ENCODE peak calls at places on chromosomes 12 and 14, in five cellular contexts. G is psoas muscle, A is stomach, V is lung, Z is left ventricle myocardium inferior. B is an unnamed sample.

GRCh38 chr14:64464695-64465094 is 604 bp upstream of the AKAP5 start:
- DNase-seq in A (no peak), G (no peak), V (no peak), Z (no peak), B (no peak)

GRCh38 chr12:52903855-52904508 is 894 bp downstream of the KRT8 start:
- DNase-seq in A (peak; percentile 78), Z (peak; percentile 31), V (peak; percentile 46), G (peak; percentile 30), B (no peak)

GRCh38 chr14:74720526-74720925 is 7.6 kb downstream of the FCF1 start:
- DNase-seq in V (no peak), G (no peak), Z (no peak), A (no peak), B (peak; percentile 33)

GRCh38 chr12:46343122-46343852 is 29.3 kb downstream of the SLC38A2 start:
- DNase-seq in G (no peak), A (peak; percentile 27), V (no peak), Z (no peak), B (no peak)

GRCh38 chr12:793037-793436 is 40.7 kb downstream of the WNK1 start:
- DNase-seq in A (no peak), V (no peak), Z (no peak), G (no peak), B (no peak)

GRCh38 chr12:86741531-86741930 is 485.3 kb upstream of the MGAT4C start:
- DNase-seq in Z (no peak), A (no peak), G (no peak), V (no peak), B (no peak)

GRCh38 chr14:102280376-102280962 is 24.5 kb downstream of the MOK start:
- DNase-seq in V (no peak), Z (no peak), A (no peak), G (no peak), B (peak; percentile 97)

GRCh38 chr12:76445469-76445868 is 97.3 kb upstream of the BBS10 start:
- DNase-seq in Z (no peak), G (no peak), V (no peak), A (no peak), B (peak; percentile 40)

GRCh38 chr12:50517456-50518048 is 12.8 kb downstream of the DIP2B start:
- DNase-seq in Z (no peak), G (no peak), V (no peak), A (no peak), B (peak; percentile 57)

GRCh38 chr12:59808317-59808910 is 212.6 kb downstream of the SLC16A7 start:
- DNase-seq in G (no peak), V (no peak), A (no peak), Z (no peak), B (peak; percentile 63)

GRCh38 chr12:118979763-118980406 is 1.5 kb upstream of the SRRM4 start:
- DNase-seq in G (no peak), A (peak; percentile 46), V (peak; percentile 46), Z (no peak), B (peak; percentile 35)

GRCh38 chr12:95623554-95624170 is 72.4 kb upstream of the USP44 start:
- DNase-seq in A (peak; percentile 79), G (peak; percentile 42), V (peak; percentile 78), Z (peak; percentile 66), B (peak; percentile 93)

GRCh38 chr12:56220611-56221232 is 1.0 kb downstream of the RNF41 start:
- DNase-seq in V (no peak), G (no peak), Z (no peak), A (no peak), B (peak; percentile 74)

GRCh38 chr12:69065804-69066203 is 132.8 kb upstream of the CPM start:
- DNase-seq in A (no peak), G (no peak), V (no peak), Z (no peak), B (no peak)

GRCh38 chr12:27710592-27711311 is at the start of gene MRPS35:
- DNase-seq in Z (peak; percentile 94), G (peak; percentile 93), V (peak; percentile 92), A (peak; percentile 92), B (peak; percentile 93)

GRCh38 chr12:34218193-34219045 is 196.1 kb downstream of the ALG10 start:
- DNase-seq in Z (peak; percentile 44), A (peak; percentile 67), G (peak; percentile 38), V (peak; percentile 57), B (peak; percentile 65)
- H3K4me3 ChIP-seq in Z (peak overlapping the region; percentile 72), A (peak overlapping the region; percentile 37), G (peak overlapping the region; percentile 58), V (peak overlapping the region; percentile 53), B (peak overlapping the region; percentile 46)

GRCh38 chr14:54554401-54554800 is 12.5 kb upstream of the SAMD4A start:
- DNase-seq in A (no peak), G (no peak), V (no peak), Z (no peak), B (no peak)

GRCh38 chr14:54547583-54547982 is 19.3 kb upstream of the SAMD4A start:
- DNase-seq in A (no peak), Z (no peak), G (no peak), V (no peak), B (no peak)

GRCh38 chr14:54548491-54548890 is 18.4 kb upstream of the SAMD4A start:
- DNase-seq in Z (no peak), G (no peak), A (no peak), V (no peak), B (no peak)

GRCh38 chr14:54549862-54550261 is 17.1 kb upstream of the SAMD4A start:
- DNase-seq in Z (no peak), G (no peak), A (no peak), V (no peak), B (peak; percentile 21)

GRCh38 chr14:54550514-54550913 is 16.4 kb upstream of the SAMD4A start:
- DNase-seq in A (no peak), V (no peak), Z (no peak), G (no peak), B (no peak)
- TF ChIP-seq CTCF in A (no peak), V (no peak), Z (no peak), G (no peak), B (no peak)

GRCh38 chr14:103607039-103607668 is 21.9 kb upstream of the KLC1 start:
- DNase-seq in A (peak; percentile 52), V (peak; percentile 62), Z (peak; percentile 80), G (peak; percentile 72), B (peak; percentile 85)
- H3K4me3 ChIP-seq in A (no peak overlapping the region), V (no peak overlapping the region), Z (peak overlapping the region; percentile 53), G (peak overlapping the region; percentile 56), B (peak overlapping the region; percentile 9)

DNA sequence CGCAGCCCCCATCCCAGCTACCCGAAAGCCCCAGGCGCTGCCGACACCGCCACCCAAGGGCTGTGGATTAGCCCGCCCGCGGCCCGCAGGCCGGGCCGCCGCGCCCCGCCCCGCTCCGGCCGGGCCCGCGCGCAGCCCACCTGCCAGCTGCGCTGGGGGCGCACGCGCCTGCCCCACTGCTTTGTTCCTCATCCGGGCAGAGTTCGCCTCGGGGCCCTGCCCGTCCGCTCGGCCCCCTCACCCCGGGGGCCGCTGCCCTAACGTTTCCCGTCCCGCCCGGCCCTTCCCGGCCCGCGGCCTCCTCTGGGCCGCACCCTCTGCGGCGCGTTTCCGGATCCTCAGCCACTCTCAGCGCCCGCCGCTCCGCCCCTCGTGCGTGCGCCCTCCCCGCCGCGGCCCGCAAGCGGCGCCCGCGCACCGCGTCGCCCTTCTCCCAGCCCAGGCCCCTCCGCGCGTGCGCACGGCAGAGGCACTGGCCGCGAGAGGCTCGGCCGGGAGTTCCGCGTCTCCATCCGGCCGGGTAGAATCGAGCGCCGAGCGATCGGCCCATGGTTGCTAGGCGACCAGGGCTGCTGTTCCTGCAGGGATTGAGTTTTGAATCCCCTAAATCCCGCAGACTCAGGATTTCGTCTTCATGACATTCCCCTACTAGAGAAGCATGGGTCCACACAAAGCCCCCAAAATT is at the start of gene PRDM4:
- DNase-seq in Z (peak; percentile 93), V (peak; percentile 92), A (peak; percentile 95), G (peak; percentile 96), B (peak; percentile 92)
- TF ChIP-seq CTCF in Z (peak; percentile 49), V (peak; percentile 23), A (no peak), G (peak; percentile 36), B (no peak)

GRCh38 chr12:16349132-16349463 is 1.7 kb downstream of the MGST1 start:
- DNase-seq in Z (peak; percentile 66), A (peak; percentile 73), V (peak; percentile 68), G (peak; percentile 73), B (peak; percentile 98)
- H3K4me3 ChIP-seq in Z (peak overlapping the region; percentile 63), A (peak overlapping the region; percentile 43), V (no peak overlapping the region), G (peak overlapping the region; percentile 55), B (peak overlapping the region; percentile 80)

GRCh38 chr12:8047842-8048241 is 15.3 kb downstream of the FOXJ2 start:
- DNase-seq in V (no peak), A (no peak), Z (no peak), G (no peak), B (no peak)

GRCh38 chr12:8050600-8051250 is 15.4 kb downstream of the C3AR1 start:
- DNase-seq in V (no peak), A (no peak), Z (no peak), G (no peak), B (no peak)

GRCh38 chr12:8048906-8049305 is 16.4 kb downstream of the FOXJ2 start:
- DNase-seq in Z (no peak), A (no peak), V (no peak), G (no peak), B (no peak)

DNA sequence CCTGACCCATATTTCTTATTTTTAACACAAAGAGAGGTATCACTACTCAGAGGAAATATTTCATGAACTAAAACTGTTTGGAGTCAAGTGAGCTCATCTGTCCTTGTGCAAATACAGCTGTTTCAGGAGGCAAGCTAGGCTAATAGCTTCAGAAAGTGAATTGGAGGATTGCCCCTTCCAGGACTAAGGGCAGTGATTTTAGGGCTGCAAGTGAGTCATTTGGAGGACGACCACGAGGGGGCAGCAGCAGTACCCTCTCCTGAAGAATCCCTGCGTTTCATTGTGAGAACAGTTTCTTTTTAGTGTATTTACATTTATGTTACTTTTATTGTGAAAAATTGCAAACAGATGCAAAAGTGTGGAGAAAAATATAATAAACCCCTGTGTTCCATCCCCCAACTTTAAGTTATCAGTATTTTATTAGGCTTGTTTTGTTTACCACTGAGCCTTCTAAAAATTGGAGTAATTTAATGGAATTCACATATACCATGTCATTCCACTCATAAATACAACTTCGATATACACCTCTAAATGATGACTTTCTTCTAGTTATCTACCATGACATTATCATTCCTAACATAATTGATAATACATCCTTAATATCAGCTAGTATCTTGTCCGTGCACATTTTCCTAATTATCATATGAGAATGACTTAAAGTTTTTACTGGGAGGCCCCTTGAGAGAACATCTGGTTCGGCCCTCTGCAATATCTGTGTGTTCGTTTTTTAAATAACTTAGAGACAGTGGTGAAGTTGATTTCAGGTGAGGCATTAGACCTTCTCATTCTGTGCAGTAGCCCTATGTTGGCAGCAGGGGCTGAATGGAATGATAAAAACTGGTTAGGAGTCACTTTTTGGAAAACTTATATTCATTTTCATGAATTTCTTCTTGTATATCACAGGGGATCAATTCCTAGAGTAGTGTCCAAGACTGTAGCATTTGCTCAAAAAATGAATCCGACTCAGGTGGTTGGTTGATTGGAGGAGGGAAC is 13.7 kb downstream of the FOXJ2 start:
- DNase-seq in A (peak; percentile 83), V (peak; percentile 73), Z (peak; percentile 82), G (peak; percentile 77), B (peak; percentile 87)
- TF ChIP-seq CTCF in A (no peak), V (peak; percentile 81), Z (peak; percentile 94), G (peak; percentile 83), B (peak; percentile 90)

DNA sequence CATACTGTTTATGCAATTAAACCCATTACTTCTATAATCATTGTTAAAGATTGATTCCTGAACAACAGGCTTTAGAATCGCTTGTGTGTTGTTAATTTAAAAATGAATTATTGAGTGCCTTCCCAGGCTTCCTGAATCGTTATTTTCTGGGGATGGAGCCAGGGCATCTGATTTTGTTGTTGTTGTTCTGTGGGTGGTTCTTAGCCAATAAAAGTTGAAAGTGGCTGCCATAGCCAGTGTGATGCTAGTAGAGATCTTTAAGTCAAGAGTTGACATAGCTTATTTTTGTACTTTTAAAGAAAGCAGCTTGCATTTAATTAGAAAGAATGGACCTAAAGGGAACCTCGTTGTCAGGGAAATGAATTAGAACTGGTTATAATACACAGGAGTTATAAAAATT is 6.4 kb downstream of the GOLGA5 start:
- DNase-seq in G (no peak), A (no peak), Z (no peak), V (no peak), B (no peak)
- H3K4me3 ChIP-seq in G (no peak overlapping the region), A (no peak overlapping the region), Z (no peak overlapping the region), V (no peak overlapping the region), B (no peak overlapping the region)